ENCODE peak calls at places on chromosomes 6 and 20, in eight cellular contexts. One of them, this sample, is unnamed.

GRCh38 chr20:56710577-56711465 is 81.7 kb downstream of the TFAP2C start:
- DNase-seq in psoas muscle: no peak
- DNase-seq in activated CD4-positive, alpha-beta T cell treated with anti-CD3 and anti-CD28 coated beads, Interleukin-2, amount 50 U/mL, for 48 hours: no peak
- DNase-seq in CD8-positive, alpha-beta T cell: no peak
- DNase-seq in T-cell: no peak
- DNase-seq in stimulated activated CD8-positive, alpha-beta memory T cell treated with anti-CD3 and anti-CD28 coated beads, Interleukin-7, amount 100 ng/mL, for 48 hours: no peak
- DNase-seq in CD8-positive, alpha-beta memory T cell: no peak
- DNase-seq in fibroblast of lung: peak; percentile 76
- DNase-seq in this sample: no peak

GRCh38 chr20:64033981-64034493 is 1.9 kb upstream of the C20orf204 start:
- DNase-seq in psoas muscle: no peak
- DNase-seq in activated CD4-positive, alpha-beta T cell treated with anti-CD3 and anti-CD28 coated beads, Interleukin-2, amount 50 U/mL, for 48 hours: no peak
- DNase-seq in CD8-positive, alpha-beta T cell: no peak
- DNase-seq in T-cell: no peak
- DNase-seq in stimulated activated CD8-positive, alpha-beta memory T cell treated with anti-CD3 and anti-CD28 coated beads, Interleukin-7, amount 100 ng/mL, for 48 hours: no peak
- DNase-seq in CD8-positive, alpha-beta memory T cell: no peak
- DNase-seq in fibroblast of lung: no peak
- DNase-seq in this sample: no peak

GRCh38 chr6:33702345-33702977 is 9.0 kb downstream of the UQCC2 start:
- DNase-seq in psoas muscle: no peak
- DNase-seq in activated CD4-positive, alpha-beta T cell treated with anti-CD3 and anti-CD28 coated beads, Interleukin-2, amount 50 U/mL, for 48 hours: peak; percentile 36
- DNase-seq in CD8-positive, alpha-beta T cell: no peak
- DNase-seq in T-cell: no peak
- DNase-seq in stimulated activated CD8-positive, alpha-beta memory T cell treated with anti-CD3 and anti-CD28 coated beads, Interleukin-7, amount 100 ng/mL, for 48 hours: no peak
- DNase-seq in CD8-positive, alpha-beta memory T cell: no peak
- DNase-seq in fibroblast of lung: peak; percentile 51
- DNase-seq in this sample: peak; percentile 47

GRCh38 chr6:105250523-105250922 is 70.7 kb upstream of the POPDC3 start:
- DNase-seq in psoas muscle: no peak
- DNase-seq in activated CD4-positive, alpha-beta T cell treated with anti-CD3 and anti-CD28 coated beads, Interleukin-2, amount 50 U/mL, for 48 hours: no peak
- DNase-seq in CD8-positive, alpha-beta T cell: no peak
- DNase-seq in T-cell: no peak
- DNase-seq in stimulated activated CD8-positive, alpha-beta memory T cell treated with anti-CD3 and anti-CD28 coated beads, Interleukin-7, amount 100 ng/mL, for 48 hours: no peak
- DNase-seq in CD8-positive, alpha-beta memory T cell: no peak
- DNase-seq in fibroblast of lung: peak; percentile 63
- DNase-seq in this sample: no peak

GRCh38 chr6:125002090-125002741 is 40.0 kb downstream of the RNF217 start:
- DNase-seq in psoas muscle: no peak
- DNase-seq in activated CD4-positive, alpha-beta T cell treated with anti-CD3 and anti-CD28 coated beads, Interleukin-2, amount 50 U/mL, for 48 hours: no peak
- DNase-seq in CD8-positive, alpha-beta T cell: no peak
- DNase-seq in T-cell: no peak
- DNase-seq in stimulated activated CD8-positive, alpha-beta memory T cell treated with anti-CD3 and anti-CD28 coated beads, Interleukin-7, amount 100 ng/mL, for 48 hours: no peak
- DNase-seq in CD8-positive, alpha-beta memory T cell: no peak
- DNase-seq in fibroblast of lung: peak; percentile 78
- DNase-seq in this sample: no peak

GRCh38 chr6:93416575-93417420 is 2.6 kb downstream of the EPHA7 start:
- DNase-seq in psoas muscle: peak; percentile 13
- DNase-seq in activated CD4-positive, alpha-beta T cell treated with anti-CD3 and anti-CD28 coated beads, Interleukin-2, amount 50 U/mL, for 48 hours: no peak
- DNase-seq in CD8-positive, alpha-beta T cell: no peak
- DNase-seq in T-cell: no peak
- DNase-seq in stimulated activated CD8-positive, alpha-beta memory T cell treated with anti-CD3 and anti-CD28 coated beads, Interleukin-7, amount 100 ng/mL, for 48 hours: no peak
- DNase-seq in CD8-positive, alpha-beta memory T cell: no peak
- DNase-seq in fibroblast of lung: peak; percentile 32
- DNase-seq in this sample: peak; percentile 36

GRCh38 chr20:18271160-18271559 is 17.2 kb upstream of the ZNF133 start:
- DNase-seq in psoas muscle: no peak
- DNase-seq in activated CD4-positive, alpha-beta T cell treated with anti-CD3 and anti-CD28 coated beads, Interleukin-2, amount 50 U/mL, for 48 hours: no peak
- DNase-seq in CD8-positive, alpha-beta T cell: no peak
- DNase-seq in T-cell: no peak
- DNase-seq in stimulated activated CD8-positive, alpha-beta memory T cell treated with anti-CD3 and anti-CD28 coated beads, Interleukin-7, amount 100 ng/mL, for 48 hours: no peak
- DNase-seq in CD8-positive, alpha-beta memory T cell: no peak
- DNase-seq in fibroblast of lung: no peak
- DNase-seq in this sample: no peak

GRCh38 chr6:16333580-16333979 is 95.2 kb downstream of the GMPR start:
- DNase-seq in psoas muscle: no peak
- DNase-seq in activated CD4-positive, alpha-beta T cell treated with anti-CD3 and anti-CD28 coated beads, Interleukin-2, amount 50 U/mL, for 48 hours: no peak
- DNase-seq in CD8-positive, alpha-beta T cell: no peak
- DNase-seq in T-cell: no peak
- DNase-seq in stimulated activated CD8-positive, alpha-beta memory T cell treated with anti-CD3 and anti-CD28 coated beads, Interleukin-7, amount 100 ng/mL, for 48 hours: no peak
- DNase-seq in CD8-positive, alpha-beta memory T cell: no peak
- DNase-seq in fibroblast of lung: peak; percentile 88
- DNase-seq in this sample: no peak

GRCh38 chr20:24134284-24134683 is 145.7 kb upstream of the GGTLC1 start:
- DNase-seq in psoas muscle: no peak
- DNase-seq in activated CD4-positive, alpha-beta T cell treated with anti-CD3 and anti-CD28 coated beads, Interleukin-2, amount 50 U/mL, for 48 hours: no peak
- DNase-seq in CD8-positive, alpha-beta T cell: no peak
- DNase-seq in T-cell: no peak
- DNase-seq in stimulated activated CD8-positive, alpha-beta memory T cell treated with anti-CD3 and anti-CD28 coated beads, Interleukin-7, amount 100 ng/mL, for 48 hours: no peak
- DNase-seq in CD8-positive, alpha-beta memory T cell: no peak
- DNase-seq in fibroblast of lung: peak; percentile 4
- DNase-seq in this sample: no peak